ENCODE peak calls at places on chromosomes 11 and 22, in four cellular contexts. T is central memory CD4-positive, alpha-beta T cell; V is NCI-H82; R is fibroblast of gingiva. K is an unnamed sample.

GRCh38 chr22:50186181-50186731 is 543 bp downstream of the TRABD start:
- DNase-seq in T (no peak), V (no peak), R (no peak), K (peak)

GRCh38 chr11:101862410-101863233 is 52.2 kb upstream of the CEP126 start:
- DNase-seq in V (peak), R (peak), T (no peak), K (no peak)

GRCh38 chr22:46652081-46652929 is 32.1 kb downstream of the GRAMD4 start:
- DNase-seq in V (no peak), R (no peak), T (no peak), K (peak)

GRCh38 chr11:78417175-78417887 is at the start of gene GAB2:
- DNase-seq in R (no peak), T (peak), V (no peak), K (peak)

GRCh38 chr11:78595431-78596130 is 20.9 kb upstream of the NARS2 start:
- DNase-seq in R (peak), T (no peak), V (no peak), K (no peak)

GRCh38 chr11:123357990-123358827 is 71.9 kb upstream of the GRAMD1B start:
- DNase-seq in R (no peak), T (peak), V (peak), K (peak)

GRCh38 chr11:19498986-19499669 is 213.5 kb upstream of the NAV2 start:
- DNase-seq in V (peak), T (no peak), R (peak), K (no peak)

GRCh38 chr11:1574256-1575242 is 2.5 kb upstream of the DUSP8 start:
- DNase-seq in V (peak), T (peak), R (peak), K (peak)

GRCh38 chr11:33722579-33723234 is 13.5 kb downstream of the CD59 start:
- DNase-seq in R (no peak), T (no peak), V (no peak), K (peak)

GRCh38 chr11:37352485-37352884 is 754.4 kb upstream of the RAG2 start:
- DNase-seq in V (peak), R (no peak), T (no peak), K (no peak)

GRCh38 chr11:58625826-58626460 is 3.5 kb downstream of the CNTF start:
- DNase-seq in V (no peak), T (no peak), R (peak), K (no peak)

K was measured in right cardiac atrium.